ENCODE peak calls at places on chromosomes 5 and 9, in four cellular contexts. Y is endothelial cell, V is DMS79 treated with DMSO at 0.1 percent for 48 hours, K is HFFc6. Q is an unnamed sample.
A peak's percentile ranks its signal among the peaks of the same experiment; 100 is the strongest.

GRCh38 chr9:78778843-78779486 is 482.0 kb downstream of the PSAT1 start:
- DNase-seq in Y (no peak), V (no peak), K (no peak), Q (peak; percentile 55)

GRCh38 chr9:89815903-89816573 is 211.2 kb downstream of the GADD45G start:
- DNase-seq in Y (no peak), V (no peak), K (no peak), Q (no peak)

GRCh38 chr5:40652441-40653220 is 27.1 kb upstream of the PTGER4 start:
- DNase-seq in Y (no peak), V (no peak), K (no peak), Q (no peak)

GRCh38 chr5:61600141-61600480 is 268.1 kb downstream of the ZSWIM6 start:
- DNase-seq in Y (no peak), V (no peak), K (no peak), Q (no peak)

GRCh38 chr9:84856181-84856632 is 186.7 kb downstream of the NTRK2 start:
- DNase-seq in Y (no peak), V (no peak), K (peak; percentile 42), Q (no peak)

GRCh38 chr5:62783374-62784057 is 204.9 kb downstream of the LRRC70 start:
- DNase-seq in Y (no peak), V (no peak), K (no peak), Q (no peak)

GRCh38 chr9:84874583-84874982 is 205.1 kb downstream of the NTRK2 start:
- DNase-seq in Y (peak; percentile 18), V (no peak), K (no peak), Q (no peak)

GRCh38 chr5:1594336-1595106 is 70.8 kb upstream of the LPCAT1 start:
- DNase-seq in Y (peak; percentile 74), V (peak; percentile 69), K (peak; percentile 21), Q (no peak)

GRCh38 chr9:36664806-36665205 is 92.1 kb downstream of the MELK start:
- DNase-seq in Y (no peak), V (no peak), K (no peak), Q (no peak)

Q was measured in RCC 7860.